ENCODE peak calls at places on chromosomes 16 and 17, in seven cellular contexts. One of them, this sample, is unnamed.

GRCh38 chr17:50298018-50298417 is 23.8 kb downstream of the TMEM92 start:
- DNase-seq in upper lobe of left lung: no peak
- DNase-seq in heart right ventricle: no peak
- DNase-seq in dorsolateral prefrontal cortex: no peak
- DNase-seq in cardiac fibroblast: no peak
- DNase-seq in sigmoid colon: no peak
- DNase-seq in HFF-Myc: no peak
- DNase-seq in this sample: no peak

GRCh38 chr16:74984194-74984669 is 691 bp downstream of the WDR59 start:
- DNase-seq in sigmoid colon: no peak
- DNase-seq in dorsolateral prefrontal cortex: peak
- DNase-seq in heart right ventricle: no peak
- DNase-seq in cardiac fibroblast: peak
- DNase-seq in upper lobe of left lung: no peak
- DNase-seq in HFF-Myc: no peak
- DNase-seq in this sample: no peak

GRCh38 chr16:89113152-89113547 is 19.5 kb downstream of the ACSF3 start:
- DNase-seq in heart right ventricle: no peak
- DNase-seq in dorsolateral prefrontal cortex: no peak
- DNase-seq in sigmoid colon: no peak
- DNase-seq in upper lobe of left lung: no peak
- DNase-seq in cardiac fibroblast: no peak
- DNase-seq in HFF-Myc: no peak
- DNase-seq in this sample: no peak

GRCh38 chr16:15973997-15974396 is 24.6 kb downstream of the ABCC1 start:
- DNase-seq in cardiac fibroblast: no peak
- DNase-seq in upper lobe of left lung: no peak
- DNase-seq in sigmoid colon: no peak
- DNase-seq in heart right ventricle: no peak
- DNase-seq in dorsolateral prefrontal cortex: no peak
- DNase-seq in HFF-Myc: no peak
- DNase-seq in this sample: no peak

GRCh38 chr17:41333098-41333497 is 17.5 kb downstream of the KRT33A start:
- DNase-seq in heart right ventricle: no peak
- DNase-seq in upper lobe of left lung: no peak
- DNase-seq in sigmoid colon: no peak
- DNase-seq in cardiac fibroblast: no peak
- DNase-seq in HFF-Myc: no peak
- DNase-seq in dorsolateral prefrontal cortex: no peak
- DNase-seq in this sample: no peak

GRCh38 chr17:38748329-38749221 is at the start of gene PCGF2:
- DNase-seq in upper lobe of left lung: peak
- DNase-seq in HFF-Myc: peak
- DNase-seq in heart right ventricle: peak
- DNase-seq in dorsolateral prefrontal cortex: peak
- DNase-seq in sigmoid colon: peak
- DNase-seq in cardiac fibroblast: peak
- DNase-seq in this sample: no peak

GRCh38 chr17:79019631-79020584 is 4.1 kb upstream of the C1QTNF1 start:
- DNase-seq in dorsolateral prefrontal cortex: peak
- DNase-seq in sigmoid colon: peak
- DNase-seq in upper lobe of left lung: peak
- DNase-seq in cardiac fibroblast: peak
- DNase-seq in heart right ventricle: peak
- DNase-seq in HFF-Myc: no peak
- DNase-seq in this sample: no peak

GRCh38 chr17:43874293-43874692 is 27.3 kb downstream of the CD300LG start:
- DNase-seq in heart right ventricle: no peak
- DNase-seq in upper lobe of left lung: no peak
- DNase-seq in cardiac fibroblast: no peak
- DNase-seq in sigmoid colon: no peak
- DNase-seq in dorsolateral prefrontal cortex: no peak
- DNase-seq in HFF-Myc: no peak
- DNase-seq in this sample: no peak

GRCh38 chr17:79633154-79633553 is 22.3 kb upstream of the RBFOX3 start:
- DNase-seq in sigmoid colon: peak
- DNase-seq in HFF-Myc: no peak
- DNase-seq in dorsolateral prefrontal cortex: no peak
- DNase-seq in heart right ventricle: no peak
- DNase-seq in cardiac fibroblast: no peak
- DNase-seq in upper lobe of left lung: peak
- DNase-seq in this sample: peak

GRCh38 chr17:40303706-40304450 is 5.1 kb upstream of the RARA start:
- DNase-seq in heart right ventricle: no peak
- DNase-seq in upper lobe of left lung: no peak
- DNase-seq in sigmoid colon: peak
- DNase-seq in cardiac fibroblast: peak
- DNase-seq in dorsolateral prefrontal cortex: no peak
- DNase-seq in HFF-Myc: no peak
- DNase-seq in this sample: no peak

GRCh38 chr17:42438600-42439567 is 15.8 kb upstream of the CAVIN1 start:
- DNase-seq in cardiac fibroblast: peak
- DNase-seq in HFF-Myc: no peak
- DNase-seq in heart right ventricle: no peak
- DNase-seq in dorsolateral prefrontal cortex: no peak
- DNase-seq in upper lobe of left lung: peak
- DNase-seq in sigmoid colon: no peak
- DNase-seq in this sample: peak

GRCh38 chr17:7261377-7262191 is 694 bp downstream of the CLDN7 start:
- DNase-seq in cardiac fibroblast: no peak
- DNase-seq in HFF-Myc: no peak
- DNase-seq in sigmoid colon: no peak
- DNase-seq in upper lobe of left lung: no peak
- DNase-seq in heart right ventricle: no peak
- DNase-seq in dorsolateral prefrontal cortex: no peak
- DNase-seq in this sample: no peak

GRCh38 chr17:81912441-81913309 is 1.5 kb upstream of the PCYT2 start:
- DNase-seq in heart right ventricle: no peak
- DNase-seq in cardiac fibroblast: no peak
- DNase-seq in HFF-Myc: no peak
- DNase-seq in dorsolateral prefrontal cortex: no peak
- DNase-seq in upper lobe of left lung: no peak
- DNase-seq in sigmoid colon: peak
- DNase-seq in this sample: no peak

GRCh38 chr17:44557653-44558285 is 485 bp downstream of the FZD2 start:
- DNase-seq in HFF-Myc: no peak
- DNase-seq in dorsolateral prefrontal cortex: peak
- DNase-seq in upper lobe of left lung: peak
- DNase-seq in heart right ventricle: peak
- DNase-seq in sigmoid colon: peak
- DNase-seq in cardiac fibroblast: peak
- DNase-seq in this sample: peak

GRCh38 chr17:7260151-7260550 is 2.1 kb downstream of the CLDN7 start:
- DNase-seq in heart right ventricle: no peak
- DNase-seq in upper lobe of left lung: no peak
- DNase-seq in dorsolateral prefrontal cortex: no peak
- DNase-seq in cardiac fibroblast: no peak
- DNase-seq in HFF-Myc: no peak
- DNase-seq in sigmoid colon: no peak
- DNase-seq in this sample: no peak

GRCh38 chr17:77498875-77499698 is 358.3 kb downstream of the SEC14L1 start:
- DNase-seq in sigmoid colon: peak
- DNase-seq in cardiac fibroblast: no peak
- DNase-seq in HFF-Myc: no peak
- DNase-seq in heart right ventricle: no peak
- DNase-seq in upper lobe of left lung: peak
- DNase-seq in dorsolateral prefrontal cortex: no peak
- DNase-seq in this sample: no peak

GRCh38 chr16:9134739-9135138 is 43.3 kb downstream of the HAPSTR1 start:
- DNase-seq in dorsolateral prefrontal cortex: peak
- DNase-seq in heart right ventricle: peak
- DNase-seq in HFF-Myc: no peak
- DNase-seq in upper lobe of left lung: peak
- DNase-seq in sigmoid colon: peak
- DNase-seq in cardiac fibroblast: peak
- DNase-seq in this sample: peak

GRCh38 chr17:8124350-8125195 is 667 bp upstream of the HES7 start:
- DNase-seq in cardiac fibroblast: peak
- DNase-seq in sigmoid colon: no peak
- DNase-seq in dorsolateral prefrontal cortex: no peak
- DNase-seq in upper lobe of left lung: no peak
- DNase-seq in heart right ventricle: no peak
- DNase-seq in HFF-Myc: no peak
- DNase-seq in this sample: peak

GRCh38 chr16:88750854-88751253 is 34.2 kb downstream of the PIEZO1 start:
- DNase-seq in dorsolateral prefrontal cortex: no peak
- DNase-seq in sigmoid colon: no peak
- DNase-seq in heart right ventricle: no peak
- DNase-seq in cardiac fibroblast: no peak
- DNase-seq in HFF-Myc: no peak
- DNase-seq in upper lobe of left lung: no peak
- DNase-seq in this sample: no peak

GRCh38 chr16:73389075-73389474 is 341.1 kb upstream of the ZFHX3 start:
- DNase-seq in HFF-Myc: no peak
- DNase-seq in sigmoid colon: no peak
- DNase-seq in heart right ventricle: no peak
- DNase-seq in upper lobe of left lung: no peak
- DNase-seq in cardiac fibroblast: no peak
- DNase-seq in dorsolateral prefrontal cortex: no peak
- DNase-seq in this sample: no peak

GRCh38 chr16:68760671-68761275 is 23.7 kb downstream of the CDH1 start:
- DNase-seq in dorsolateral prefrontal cortex: peak
- DNase-seq in cardiac fibroblast: peak
- DNase-seq in sigmoid colon: no peak
- DNase-seq in heart right ventricle: no peak
- DNase-seq in HFF-Myc: peak
- DNase-seq in upper lobe of left lung: peak
- DNase-seq in this sample: no peak

GRCh38 chr16:55478827-55479559 is at the start of gene MMP2:
- DNase-seq in upper lobe of left lung: no peak
- DNase-seq in heart right ventricle: peak
- DNase-seq in cardiac fibroblast: peak
- DNase-seq in sigmoid colon: peak
- DNase-seq in HFF-Myc: no peak
- DNase-seq in dorsolateral prefrontal cortex: no peak
- DNase-seq in this sample: no peak

GRCh38 chr16:55479560-55480197 is 681 bp downstream of the MMP2 start:
- DNase-seq in upper lobe of left lung: no peak
- DNase-seq in cardiac fibroblast: peak
- DNase-seq in HFF-Myc: no peak
- DNase-seq in heart right ventricle: no peak
- DNase-seq in sigmoid colon: no peak
- DNase-seq in dorsolateral prefrontal cortex: no peak
- DNase-seq in this sample: no peak

GRCh38 chr16:55487048-55487803 is 8.2 kb downstream of the MMP2 start:
- DNase-seq in dorsolateral prefrontal cortex: no peak
- DNase-seq in heart right ventricle: no peak
- DNase-seq in sigmoid colon: peak
- DNase-seq in cardiac fibroblast: peak
- DNase-seq in upper lobe of left lung: no peak
- DNase-seq in HFF-Myc: peak
- DNase-seq in this sample: no peak

GRCh38 chr16:55480228-55480655 is 1.2 kb downstream of the MMP2 start:
- DNase-seq in upper lobe of left lung: peak
- DNase-seq in sigmoid colon: peak
- DNase-seq in HFF-Myc: no peak
- DNase-seq in cardiac fibroblast: peak
- DNase-seq in heart right ventricle: peak
- DNase-seq in dorsolateral prefrontal cortex: no peak
- DNase-seq in this sample: no peak

GRCh38 chr16:55482056-55482455 is 3.1 kb downstream of the MMP2 start:
- DNase-seq in dorsolateral prefrontal cortex: no peak
- DNase-seq in sigmoid colon: no peak
- DNase-seq in cardiac fibroblast: peak
- DNase-seq in heart right ventricle: no peak
- DNase-seq in upper lobe of left lung: no peak
- DNase-seq in HFF-Myc: no peak
- DNase-seq in this sample: no peak
- H3K4me3 ChIP-seq in dorsolateral prefrontal cortex: no peak
- H3K4me3 ChIP-seq in sigmoid colon: no peak
- H3K4me3 ChIP-seq in cardiac fibroblast: no peak
- H3K4me3 ChIP-seq in heart right ventricle: no peak
- H3K4me3 ChIP-seq in upper lobe of left lung: no peak
- H3K4me3 ChIP-seq in HFF-Myc: peak
- H3K4me3 ChIP-seq in this sample: no peak

DNA sequence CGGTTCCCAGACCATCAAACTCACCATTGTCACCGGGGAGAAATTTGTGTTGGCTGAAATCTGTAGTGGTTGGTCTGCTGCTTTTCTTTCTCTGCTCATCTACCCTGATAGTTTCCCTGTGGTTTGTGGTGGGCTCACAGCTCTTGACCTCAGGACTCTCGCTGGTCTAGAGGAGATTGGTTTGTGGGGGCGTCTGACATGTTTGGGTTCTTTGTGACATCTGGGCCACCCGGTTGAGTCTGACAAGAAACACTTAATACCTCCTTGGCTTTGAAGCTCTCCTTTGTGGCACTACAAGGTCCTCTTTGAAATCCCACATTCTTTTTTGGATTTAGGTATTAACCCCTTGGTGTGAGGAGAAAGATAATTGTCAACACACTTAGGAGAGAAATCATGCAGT is 662.0 kb downstream of the WWOX start:
- DNase-seq in cardiac fibroblast: no peak
- DNase-seq in sigmoid colon: no peak
- DNase-seq in dorsolateral prefrontal cortex: no peak
- DNase-seq in HFF-Myc: no peak
- DNase-seq in heart right ventricle: no peak
- DNase-seq in upper lobe of left lung: no peak
- DNase-seq in this sample: no peak
- H3K4me3 ChIP-seq in cardiac fibroblast: no peak
- H3K4me3 ChIP-seq in sigmoid colon: no peak
- H3K4me3 ChIP-seq in dorsolateral prefrontal cortex: no peak
- H3K4me3 ChIP-seq in HFF-Myc: no peak
- H3K4me3 ChIP-seq in heart right ventricle: no peak
- H3K4me3 ChIP-seq in upper lobe of left lung: no peak
- H3K4me3 ChIP-seq in this sample: no peak

DNA sequence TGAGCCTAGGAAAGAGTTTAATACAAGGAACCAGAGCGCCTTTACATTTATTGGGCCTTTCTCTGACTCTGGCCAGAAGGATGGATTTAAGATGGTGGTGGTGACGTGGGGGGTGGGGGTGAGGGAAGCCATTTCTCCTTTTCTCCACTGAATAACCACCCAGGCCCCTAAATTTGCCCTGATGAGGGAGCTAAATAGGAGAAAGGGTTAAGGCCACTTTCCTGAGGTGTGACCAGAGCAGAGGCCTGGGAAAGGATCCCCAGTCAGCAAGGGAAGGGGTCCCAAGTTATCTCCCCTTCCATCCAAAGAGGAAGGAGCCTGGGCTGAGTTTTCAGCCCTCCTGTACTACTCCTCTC is 1.1 kb upstream of the HOXB9 start:
- DNase-seq in dorsolateral prefrontal cortex: no peak
- DNase-seq in upper lobe of left lung: no peak
- DNase-seq in cardiac fibroblast: no peak
- DNase-seq in HFF-Myc: no peak
- DNase-seq in sigmoid colon: no peak
- DNase-seq in heart right ventricle: no peak
- DNase-seq in this sample: no peak
- H3K4me3 ChIP-seq in dorsolateral prefrontal cortex: no peak
- H3K4me3 ChIP-seq in upper lobe of left lung: no peak
- H3K4me3 ChIP-seq in cardiac fibroblast: no peak
- H3K4me3 ChIP-seq in HFF-Myc: no peak
- H3K4me3 ChIP-seq in sigmoid colon: no peak
- H3K4me3 ChIP-seq in heart right ventricle: no peak
- H3K4me3 ChIP-seq in this sample: no peak

DNA sequence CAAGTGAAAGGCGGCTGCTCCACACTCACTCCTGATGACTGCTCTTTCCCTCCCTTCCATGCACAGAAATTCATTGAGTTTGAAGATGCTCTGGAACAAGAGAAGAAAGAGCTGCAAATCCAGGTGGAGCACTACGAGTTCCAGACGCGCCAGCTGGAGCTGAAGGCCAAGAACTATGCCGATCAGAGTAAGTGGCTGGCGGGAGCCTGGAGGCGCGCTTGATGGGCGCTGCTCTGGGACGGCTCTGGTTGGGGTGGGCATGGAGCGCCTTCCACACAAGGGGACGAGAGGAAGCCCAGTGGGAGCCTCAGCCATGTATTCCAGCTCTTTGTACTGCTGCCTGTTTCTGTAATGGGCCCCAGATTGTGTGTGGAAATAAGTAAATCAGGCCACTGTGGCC is 18.5 kb downstream of the MAPK8IP3 start:
- DNase-seq in sigmoid colon: peak
- DNase-seq in cardiac fibroblast: no peak
- DNase-seq in HFF-Myc: no peak
- DNase-seq in dorsolateral prefrontal cortex: no peak
- DNase-seq in upper lobe of left lung: no peak
- DNase-seq in heart right ventricle: no peak
- DNase-seq in this sample: no peak
- H3K4me3 ChIP-seq in sigmoid colon: no peak
- H3K4me3 ChIP-seq in cardiac fibroblast: no peak
- H3K4me3 ChIP-seq in HFF-Myc: no peak
- H3K4me3 ChIP-seq in dorsolateral prefrontal cortex: no peak
- H3K4me3 ChIP-seq in upper lobe of left lung: no peak
- H3K4me3 ChIP-seq in heart right ventricle: no peak
- H3K4me3 ChIP-seq in this sample: no peak